ENCODE peak calls at places on chromosomes 7 and 10, in eight cellular contexts. C is uterus; A is CD4-positive, CD25-positive, alpha-beta regulatory T cell; W is right cardiac atrium; E is GM23248; L is IMR-90; J is lower lobe of right lung; M is naive thymus-derived CD4-positive, alpha-beta T cell. S is an unnamed sample.

GRCh38 chr10:44571701-44572100 is 186.8 kb upstream of the CXCL12 start:
- DNase-seq in E (peak; percentile 57), W (no peak), M (no peak), A (no peak), C (no peak), J (no peak), L (peak; percentile 63), S (no peak)

GRCh38 chr10:21720090-21720489 is 186.1 kb downstream of the MLLT10 start:
- DNase-seq in M (no peak), A (no peak), W (no peak), C (no peak), J (no peak), L (peak; percentile 21), E (no peak), S (no peak)

GRCh38 chr7:55018361-55019328 is at the start of gene EGFR:
- DNase-seq in C (peak; percentile 87), L (peak; percentile 80), W (peak; percentile 94), A (no peak), J (peak; percentile 86), E (peak; percentile 89), M (no peak), S (peak; percentile 91)

GRCh38 chr10:48683893-48684292 is 780 bp upstream of the WDFY4 start:
- DNase-seq in E (no peak), J (no peak), M (no peak), A (no peak), C (no peak), L (no peak), W (no peak), S (no peak)

GRCh38 chr7:77548222-77548621 is 11.1 kb downstream of the PTPN12 start:
- DNase-seq in J (no peak), E (no peak), A (no peak), L (no peak), C (no peak), M (no peak), W (no peak), S (no peak)

GRCh38 chr10:10313099-10313875 is 704.4 kb upstream of the CELF2 start:
- DNase-seq in M (no peak), A (no peak), W (no peak), J (no peak), E (no peak), L (peak; percentile 28), C (no peak), S (no peak)

GRCh38 chr7:155870334-155871180 is 58.3 kb upstream of the SHH start:
- DNase-seq in J (no peak), C (no peak), A (no peak), W (no peak), E (no peak), M (no peak), L (no peak), S (peak; percentile 62)

GRCh38 chr7:82018226-82018625 is 248.4 kb upstream of the HGF start:
- DNase-seq in J (no peak), W (no peak), C (no peak), L (peak; percentile 19), M (no peak), E (peak; percentile 55), A (no peak), S (no peak)

GRCh38 chr10:110273474-110273873 is 31.2 kb downstream of the SMNDC1 start:
- DNase-seq in C (peak; percentile 81), J (peak; percentile 78), M (peak; percentile 53), W (peak; percentile 73), E (peak; percentile 90), L (peak; percentile 90), A (no peak), S (peak; percentile 77)

GRCh38 chr7:152588350-152588749 is 87.6 kb downstream of the XRCC2 start:
- DNase-seq in A (no peak), M (no peak), J (no peak), W (no peak), L (peak; percentile 53), C (no peak), E (peak; percentile 79), S (no peak)

GRCh38 chr7:114818501-114818900 is 103.4 kb upstream of the MDFIC start:
- DNase-seq in M (no peak), C (no peak), L (peak; percentile 70), E (peak; percentile 90), W (no peak), J (no peak), A (no peak), S (no peak)

GRCh38 chr10:44022203-44022602 is 362.7 kb downstream of the CXCL12 start:
- DNase-seq in L (no peak), E (no peak), C (no peak), M (no peak), J (no peak), W (no peak), A (no peak), S (no peak)

GRCh38 chr7:38978474-38978873 is 765 bp downstream of the POU6F2 start:
- DNase-seq in A (no peak), W (no peak), J (no peak), E (no peak), M (no peak), L (no peak), C (no peak), S (no peak)

GRCh38 chr7:5594616-5595544 is 171.2 kb upstream of the TNRC18 start:
- DNase-seq in L (peak; percentile 38), M (no peak), A (no peak), W (peak; percentile 73), E (peak; percentile 66), C (no peak), J (no peak), S (no peak)

GRCh38 chr7:70674268-70675025 is 457.5 kb upstream of the GALNT17 start:
- DNase-seq in A (no peak), C (no peak), W (no peak), J (no peak), E (no peak), M (no peak), L (no peak), S (no peak)

GRCh38 chr7:15905251-15906040 is 219.0 kb upstream of the MEOX2 start:
- DNase-seq in A (no peak), L (no peak), W (no peak), C (no peak), E (no peak), J (no peak), M (no peak), S (no peak)

GRCh38 chr7:37248396-37248836 is 200.2 kb downstream of the ELMO1 start:
- DNase-seq in C (no peak), E (no peak), A (no peak), M (no peak), L (no peak), W (peak; percentile 28), J (no peak), S (no peak)

GRCh38 chr10:103235775-103236174 is 9.9 kb upstream of the RPEL1 start:
- DNase-seq in L (no peak), A (no peak), C (no peak), M (no peak), E (no peak), J (no peak), W (no peak), S (no peak)

GRCh38 chr10:103232772-103233488 is 12.8 kb upstream of the RPEL1 start:
- DNase-seq in A (no peak), C (no peak), E (peak; percentile 22), W (no peak), J (no peak), M (no peak), L (peak; percentile 83), S (no peak)

GRCh38 chr10:103241262-103242011 is 4.2 kb upstream of the RPEL1 start:
- DNase-seq in E (peak; percentile 68), C (no peak), W (no peak), J (peak; percentile 73), L (peak; percentile 50), M (no peak), A (peak; percentile 25), S (no peak)

GRCh38 chr10:103238506-103239252 is 7.0 kb upstream of the RPEL1 start:
- DNase-seq in W (no peak), E (peak; percentile 65), L (peak; percentile 61), J (peak; percentile 52), A (no peak), M (no peak), C (no peak), S (no peak)
- H3K27ac ChIP-seq in W (no peak overlapping the region), E (peak overlapping the region; percentile 9), L (no peak overlapping the region), J (peak overlapping the region; percentile 54), A (no peak overlapping the region), M (no peak overlapping the region), C (no peak overlapping the region), S (peak overlapping the region; percentile 19)

GRCh38 chr10:28845009-28845682 is 167.8 kb downstream of the BAMBI start:
- DNase-seq in M (no peak), J (no peak), W (no peak), A (no peak), C (no peak), E (no peak), L (peak; percentile 85), S (no peak)
- H3K27ac ChIP-seq in M (no peak overlapping the region), J (no peak overlapping the region), W (no peak overlapping the region), A (no peak overlapping the region), C (no peak overlapping the region), E (no peak overlapping the region), L (peak overlapping the region; percentile 79), S (no peak overlapping the region)

GRCh38 chr10:119103241-119103640 is 672 bp upstream of the DENND10 start:
- DNase-seq in L (no peak), J (no peak), M (no peak), C (no peak), A (no peak), E (no peak), W (no peak), S (no peak)

GRCh38 chr10:119103687-119104652 is at the start of gene DENND10:
- DNase-seq in M (peak; percentile 51), E (peak; percentile 93), J (peak; percentile 87), A (peak; percentile 82), L (peak; percentile 72), W (peak; percentile 92), C (peak; percentile 88), S (peak; percentile 85)

GRCh38 chr10:119104653-119105024 is 726 bp downstream of the DENND10 start:
- DNase-seq in C (peak; percentile 30), A (peak; percentile 12), J (peak; percentile 52), M (no peak), W (no peak), L (no peak), E (no peak), S (peak; percentile 73)

DNA sequence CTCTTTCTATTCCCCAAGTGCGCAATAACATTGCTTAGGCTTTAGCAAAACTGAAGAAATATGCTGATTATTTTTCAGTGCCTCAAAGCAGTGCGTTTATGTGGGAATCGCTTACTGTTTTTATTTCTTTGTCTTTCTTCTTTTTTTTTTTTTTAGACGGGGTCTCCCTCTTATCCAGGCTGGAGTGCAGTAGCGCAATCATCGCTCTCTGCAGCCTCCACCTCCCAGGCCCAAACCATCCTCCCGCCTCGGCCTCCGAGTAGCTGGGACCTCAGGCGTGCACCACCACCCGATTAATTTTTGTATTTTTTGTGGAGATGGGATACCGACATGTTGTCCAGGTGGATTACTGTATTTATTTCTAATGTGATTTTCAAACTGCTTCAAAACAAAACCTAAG is 1.2 kb downstream of the DENND10 start:
- DNase-seq in C (no peak), J (no peak), E (no peak), W (no peak), A (no peak), M (no peak), L (no peak), S (no peak)
- H3K27ac ChIP-seq in C (no peak overlapping the region), J (no peak overlapping the region), E (no peak overlapping the region), W (no peak overlapping the region), A (no peak overlapping the region), M (no peak overlapping the region), L (peak overlapping the region; percentile 22), S (no peak overlapping the region)

DNA sequence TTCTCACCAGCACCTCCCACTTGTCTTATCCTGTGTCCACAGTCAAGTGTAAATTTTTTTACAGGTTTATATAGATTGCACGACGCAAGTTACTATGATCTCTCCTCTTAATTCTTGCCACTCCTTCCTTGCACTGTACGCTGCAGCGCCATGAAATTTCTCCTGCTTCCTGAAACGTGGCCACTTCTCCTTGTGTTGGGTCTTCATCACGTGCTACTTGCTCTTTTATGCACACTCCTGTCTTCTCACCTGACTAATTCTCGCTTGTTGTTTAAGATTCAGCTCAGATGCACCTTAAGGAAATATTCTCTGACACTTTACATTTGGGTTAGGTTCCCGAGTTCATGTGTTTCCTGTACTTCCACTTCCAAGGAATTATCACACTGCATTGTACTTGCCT is 76.5 kb upstream of the ODAD2 start:
- DNase-seq in W (no peak), M (no peak), L (no peak), E (no peak), A (no peak), J (no peak), C (no peak), S (no peak)
- H3K27ac ChIP-seq in W (no peak overlapping the region), M (no peak overlapping the region), L (no peak overlapping the region), E (no peak overlapping the region), A (no peak overlapping the region), J (no peak overlapping the region), C (no peak overlapping the region), S (no peak overlapping the region)

S was measured in coronary artery.